ENCODE peak calls at places on chromosomes 7 and 10, in six cellular contexts. J is heart right ventricle, R is AG04450, N is left ventricle myocardium inferior, O is stomach, S is Peyer's patch. V is an unnamed sample. For H3K27me3, the result is how much of the 10 kb centered on the place peaks cover.

GRCh38 chr7:5232874-5233273 is 42.8 kb downstream of the WIPI2 start:
- DNase-seq in J (no peak), R (no peak), N (no peak), O (no peak), S (no peak), V (no peak)

GRCh38 chr10:97550336-97551149 is 22.0 kb upstream of the ANKRD2 start:
- DNase-seq in J (no peak), R (no peak), N (no peak), O (no peak), S (no peak), V (no peak)

GRCh38 chr10:109982123-109982522 is 25.7 kb upstream of the ADD3 start:
- DNase-seq in J (peak), R (no peak), N (no peak), O (no peak), S (no peak), V (no peak)

GRCh38 chr7:12965767-12966166 is 278.3 kb downstream of the ARL4A start:
- DNase-seq in J (no peak), R (no peak), N (no peak), O (no peak), S (no peak), V (no peak)

GRCh38 chr10:125592897-125593296 is 90.1 kb downstream of the TEX36 start:
- DNase-seq in J (no peak), R (no peak), N (no peak), O (no peak), S (no peak), V (no peak)

GRCh38 chr10:130207205-130207604 is 71.0 kb downstream of the GLRX3 start:
- DNase-seq in J (no peak), R (no peak), N (no peak), O (no peak), S (no peak), V (no peak)

GRCh38 chr10:103711351-103711994 is 143.9 kb downstream of the SH3PXD2A start:
- DNase-seq in J (no peak), R (no peak), N (no peak), O (no peak), S (no peak), V (no peak)

GRCh38 chr10:613217-613616 is 76.3 kb downstream of the DIP2C start:
- DNase-seq in J (peak), R (no peak), N (peak), O (peak), S (no peak), V (peak)

GRCh38 chr7:152177696-152178404 is 152.4 kb downstream of the GALNT11 start:
- DNase-seq in J (no peak), R (no peak), N (no peak), O (no peak), S (no peak), V (no peak)

GRCh38 chr10:96208946-96209345 is 62.4 kb downstream of the BLNK start:
- DNase-seq in J (no peak), R (no peak), N (no peak), O (no peak), S (no peak), V (no peak)

GRCh38 chr10:114719311-114719710 is 61.2 kb upstream of the ABLIM1 start:
- DNase-seq in J (peak), R (no peak), N (no peak), O (peak), S (peak), V (peak)

GRCh38 chr10:93999401-93999851 is 5.7 kb downstream of the PLCE1 start:
- DNase-seq in J (peak), R (peak), N (peak), O (peak), S (peak), V (peak)

GRCh38 chr7:24752073-24752800 is 5.0 kb downstream of the GSDME start:
- DNase-seq in J (no peak), R (no peak), N (no peak), O (no peak), S (no peak), V (no peak)

GRCh38 chr7:122380993-122381392 is 76.4 kb upstream of the FEZF1 start:
- DNase-seq in J (no peak), R (no peak), N (no peak), O (no peak), S (no peak), V (no peak)

GRCh38 chr7:24334012-24334411 is 50.0 kb downstream of the NPY start:
- DNase-seq in J (no peak), R (no peak), N (no peak), O (no peak), S (no peak), V (no peak)

GRCh38 chr7:2040201-2040892 is 192.4 kb downstream of the MAD1L1 start:
- DNase-seq in J (no peak), R (no peak), N (peak), O (no peak), S (no peak), V (no peak)

GRCh38 chr7:137975223-137975622 is 26.7 kb downstream of the CREB3L2 start:
- DNase-seq in J (peak), R (no peak), N (peak), O (no peak), S (no peak), V (no peak)

GRCh38 chr10:22341190-22341935 is 3.9 kb upstream of the SPAG6 start:
- DNase-seq in J (no peak), R (no peak), N (no peak), O (no peak), S (no peak), V (no peak)

GRCh38 chr10:89342219-89342966 is 14.6 kb downstream of the IFIT3 start:
- DNase-seq in J (peak), R (no peak), N (peak), O (no peak), S (no peak), V (no peak)

GRCh38 chr10:10498781-10499180 is 518.9 kb upstream of the CELF2 start:
- DNase-seq in J (no peak), R (no peak), N (no peak), O (no peak), S (no peak), V (no peak)

GRCh38 chr10:114291516-114291915 is 52.5 kb downstream of the VWA2 start:
- DNase-seq in J (no peak), R (no peak), N (no peak), O (no peak), S (no peak), V (no peak)

GRCh38 chr7:129535896-129536295 is 33.6 kb downstream of the SMKR1 start:
- DNase-seq in J (no peak), R (no peak), N (no peak), O (no peak), S (no peak), V (no peak)
- H3K4me3 ChIP-seq in J (no peak), R (no peak), N (no peak), O (no peak), S (no peak), V (no peak)

GRCh38 chr10:132942101-132942739 is at the start of gene CFAP46:
- DNase-seq in J (peak), R (no peak), N (peak), O (peak), S (no peak), V (no peak)

GRCh38 chr10:132939957-132940790 is 2.2 kb downstream of the CFAP46 start:
- DNase-seq in J (no peak), R (peak), N (no peak), O (peak), S (no peak), V (peak)

GRCh38 chr10:132941640-132942051 is 724 bp downstream of the CFAP46 start:
- DNase-seq in J (no peak), R (no peak), N (no peak), O (no peak), S (no peak), V (no peak)

GRCh38 chr10:132939378-132939955 is 2.9 kb downstream of the CFAP46 start:
- DNase-seq in J (no peak), R (no peak), N (no peak), O (no peak), S (no peak), V (no peak)

GRCh38 chr10:132940791-132941465 is 1.4 kb downstream of the CFAP46 start:
- DNase-seq in J (no peak), R (no peak), N (no peak), O (no peak), S (no peak), V (no peak)
- H3K27me3 ChIP-seq in J (half or more), R (under half), N (half or more), O (under half), S (under half), V (under half)

GRCh38 chr7:126339813-126340212 is 912.9 kb downstream of the GRM8 start:
- DNase-seq in J (no peak), R (no peak), N (no peak), O (no peak), S (no peak), V (no peak)
- TF ChIP-seq CTCF in J (no peak), R (no peak), N (no peak), O (no peak), S (no peak), V (no peak)

DNA sequence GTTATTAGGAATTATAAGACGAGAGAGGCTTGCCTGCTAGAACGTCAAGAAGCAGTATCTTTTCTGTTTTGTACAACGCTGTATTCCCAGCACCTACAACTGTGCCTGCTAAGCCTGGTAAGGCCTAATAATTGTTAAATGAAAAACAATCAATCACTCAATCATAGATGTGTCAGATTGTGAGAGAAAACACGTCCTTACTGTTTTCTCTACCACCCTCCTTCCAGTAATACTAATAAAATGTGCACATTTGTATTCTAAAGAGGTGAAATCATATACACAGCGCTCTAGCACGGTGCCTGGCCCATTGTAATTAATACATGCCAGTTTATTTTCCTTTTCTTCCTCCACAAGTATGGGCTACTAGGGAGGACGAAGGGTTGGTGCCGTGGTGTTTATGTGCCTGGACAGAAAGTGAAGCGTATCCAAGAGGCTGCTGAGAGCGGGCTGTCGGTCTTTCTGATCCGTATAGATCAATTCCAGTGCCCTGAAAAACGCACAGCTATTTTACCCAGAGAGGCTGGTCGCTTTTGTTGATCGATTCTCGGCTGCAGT is 1.5 kb upstream of the AUTS2 start:
- DNase-seq in J (no peak), R (no peak), N (no peak), O (no peak), S (no peak), V (no peak)
- H3K4me3 ChIP-seq in J (peak), R (no peak), N (peak), O (peak), S (peak), V (no peak)

GRCh38 chr10:133185916-133186315 is 25.9 kb downstream of the KNDC1 start:
- DNase-seq in J (no peak), R (no peak), N (no peak), O (no peak), S (no peak), V (no peak)
- H3K27me3 ChIP-seq in J (under half), R (under half), N (half or more), O (under half), S (under half), V (under half)

DNA sequence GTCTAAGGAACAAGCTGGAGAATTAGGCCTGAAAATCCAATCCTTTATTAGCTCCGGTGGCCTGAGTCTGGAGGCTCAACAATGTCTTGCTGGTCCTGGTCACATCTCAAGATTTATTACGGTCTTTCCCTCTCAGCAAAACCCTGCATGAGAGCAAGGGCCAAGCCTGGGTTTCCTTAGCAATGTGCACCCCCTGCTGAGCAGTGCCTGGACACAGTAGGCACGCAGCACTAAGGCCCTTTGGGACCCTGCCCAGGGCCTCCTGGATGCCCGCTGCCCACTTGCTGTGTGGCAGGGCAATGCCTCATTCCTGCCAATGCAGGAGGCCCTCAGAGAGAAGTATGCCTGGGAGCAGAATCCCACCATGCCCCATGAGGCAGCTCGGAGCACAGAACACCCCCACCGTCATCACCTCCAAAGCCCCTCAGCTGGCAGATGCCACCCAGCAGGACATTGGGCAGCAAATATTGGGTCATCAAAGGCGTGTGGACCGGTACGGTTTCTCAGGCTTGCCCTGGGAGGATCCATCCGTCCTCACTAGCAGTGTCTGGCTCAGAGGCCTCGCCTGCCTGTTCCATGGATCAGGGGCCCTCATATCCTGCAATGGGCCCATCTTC is 156.4 kb downstream of the OAT start:
- DNase-seq in J (no peak), R (no peak), N (no peak), O (no peak), S (peak), V (no peak)
- TF ChIP-seq CTCF in J (peak), R (no peak), N (peak), O (no peak), S (peak), V (no peak)

DNA sequence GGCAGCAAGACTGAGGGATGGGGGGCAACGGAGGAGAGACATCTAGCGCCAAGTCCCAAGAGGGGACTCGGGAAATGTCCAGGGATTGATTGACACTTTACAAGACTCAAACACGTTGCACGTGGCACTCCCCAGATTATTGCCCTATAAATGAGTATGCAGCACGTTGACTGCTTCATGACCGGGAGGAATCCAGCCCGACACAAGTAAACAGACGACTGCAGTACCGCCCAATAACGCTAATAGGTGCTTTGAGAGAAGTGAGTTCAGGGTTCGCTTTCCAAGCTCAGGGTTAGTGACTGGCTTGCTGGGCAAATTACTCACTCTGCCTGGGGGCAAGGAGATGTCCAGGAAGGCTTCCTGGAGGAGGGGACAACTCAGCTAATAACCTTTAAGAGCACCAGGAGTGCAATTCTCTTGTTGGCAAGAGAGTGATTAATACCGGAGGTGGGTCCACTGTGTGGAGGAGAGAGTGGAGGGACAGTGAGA is 73.3 kb upstream of the MYL10 start:
- DNase-seq in J (no peak), R (no peak), N (no peak), O (no peak), S (peak), V (peak)
- H3K4me3 ChIP-seq in J (no peak), R (no peak), N (no peak), O (no peak), S (no peak), V (no peak)

GRCh38 chr10:78846770-78847169 is 222.0 kb upstream of the ZMIZ1 start:
- DNase-seq in J (peak), R (no peak), N (peak), O (no peak), S (no peak), V (no peak)

GRCh38 chr10:78847486-78847885 is 221.3 kb upstream of the ZMIZ1 start:
- DNase-seq in J (no peak), R (no peak), N (no peak), O (no peak), S (no peak), V (no peak)

GRCh38 chr10:78846071-78846470 is 222.7 kb upstream of the ZMIZ1 start:
- DNase-seq in J (no peak), R (no peak), N (no peak), O (no peak), S (no peak), V (no peak)

GRCh38 chr10:78843495-78843894 is 225.3 kb upstream of the ZMIZ1 start:
- DNase-seq in J (no peak), R (no peak), N (no peak), O (no peak), S (no peak), V (no peak)

DNA sequence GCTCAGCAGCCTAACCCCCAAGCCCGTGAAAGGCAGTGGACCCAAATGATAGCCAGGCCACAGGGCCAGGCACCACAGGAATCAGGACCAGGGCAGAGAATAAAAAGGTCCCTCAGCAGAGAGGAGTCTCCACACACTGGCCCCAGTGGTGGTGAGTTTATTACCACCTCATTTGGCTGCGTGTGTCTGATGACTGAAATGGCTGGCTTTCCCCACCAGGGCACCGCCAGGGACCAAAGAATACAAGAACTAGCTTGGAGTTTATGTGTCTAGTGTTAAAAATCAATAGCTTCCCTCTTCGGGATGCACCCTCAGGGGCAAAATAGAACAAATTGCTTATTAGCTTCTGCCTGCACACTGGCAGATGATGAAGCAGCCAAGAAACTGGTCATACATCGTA is 223.8 kb upstream of the ZMIZ1 start:
- DNase-seq in J (no peak), R (no peak), N (no peak), O (no peak), S (no peak), V (no peak)
- H3K27me3 ChIP-seq in J (under half), R (under half), N (under half), O (under half), S (under half), V (under half)

GRCh38 chr7:100765250-100765649 is 31.9 kb downstream of the ZAN start:
- DNase-seq in J (no peak), R (no peak), N (no peak), O (no peak), S (no peak), V (no peak)
- TF ChIP-seq CTCF in J (no peak), R (no peak), N (no peak), O (no peak), S (no peak), V (no peak)

GRCh38 chr7:25862993-25863726 is 288.8 kb upstream of the NFE2L3 start:
- DNase-seq in J (no peak), R (no peak), N (no peak), O (no peak), S (no peak), V (no peak)
- H3K4me3 ChIP-seq in J (peak), R (no peak), N (peak), O (peak), S (no peak), V (no peak)